ENCODE peak calls at places on chromosomes 5 and 9, in eight cellular contexts. C is dorsolateral prefrontal cortex, F is occipital lobe, H is HCEC 1CT, N is stomach, Z is endothelial cell, S is cardiac muscle cell, O is KG1. J is an unnamed sample.

GRCh38 chr5:40914835-40915234 is 5.5 kb downstream of the C7 start:
- DNase-seq in C (no peak), F (no peak), H (peak; percentile 63), N (no peak), Z (no peak), S (no peak), O (no peak), J (no peak)

GRCh38 chr5:167863883-167864282 is 427.6 kb upstream of the WWC1 start:
- DNase-seq in C (no peak), F (no peak), H (no peak), N (no peak), Z (no peak), S (no peak), O (no peak), J (no peak)

GRCh38 chr5:133220851-133221674 is 169.2 kb downstream of the HSPA4 start:
- DNase-seq in C (no peak), F (no peak), H (peak; percentile 30), N (no peak), Z (no peak), S (no peak), O (no peak), J (no peak)

GRCh38 chr5:59767753-59768159 is 125.8 kb downstream of the PDE4D start:
- DNase-seq in C (no peak), F (no peak), H (no peak), N (no peak), Z (no peak), S (no peak), O (no peak), J (no peak)

GRCh38 chr9:129432671-129433154 is 188.2 kb downstream of the C9orf50 start:
- DNase-seq in C (no peak), F (no peak), H (no peak), N (peak; percentile 90), Z (no peak), S (no peak), O (no peak), J (no peak)

GRCh38 chr5:173671121-173671949 is 54.9 kb upstream of the BOD1 start:
- DNase-seq in C (peak; percentile 91), F (peak; percentile 80), H (no peak), N (peak; percentile 80), Z (no peak), S (no peak), O (no peak), J (no peak)

GRCh38 chr9:4973246-4973645 is 11.8 kb upstream of the JAK2 start:
- DNase-seq in C (no peak), F (no peak), H (peak; percentile 24), N (no peak), Z (no peak), S (no peak), O (no peak), J (no peak)

GRCh38 chr5:175809531-175810121 is 61.8 kb upstream of the CPLX2 start:
- DNase-seq in C (peak; percentile 57), F (peak; percentile 48), H (peak; percentile 92), N (no peak), Z (no peak), S (no peak), O (no peak), J (no peak)

GRCh38 chr5:39432687-39433086 is 7.9 kb upstream of the DAB2 start:
- DNase-seq in C (no peak), F (no peak), H (no peak), N (no peak), Z (no peak), S (no peak), O (no peak), J (no peak)

J was measured in glutamatergic neuron.